ENCODE peak calls at places on chromosomes 13 and 19, in five cellular contexts. M, C, W, T and R are unnamed samples.

GRCh38 chr19:13057147-13057572 is 45.5 kb downstream of the LYL1 start:
- DNase-seq in W (no peak), C (no peak), M (no peak), T (no peak), R (no peak)

GRCh38 chr19:5870986-5871394 is 650 bp upstream of the FUT5 start:
- DNase-seq in C (no peak), T (no peak), W (no peak), M (no peak), R (no peak)

GRCh38 chr13:31767175-31767900 is 28.0 kb downstream of the RXFP2 start:
- DNase-seq in M (no peak), W (no peak), T (peak; percentile 96), C (no peak), R (no peak)

GRCh38 chr19:46537136-46538097 is 41.8 kb upstream of the PNMA8B start:
- DNase-seq in W (peak; percentile 26), M (peak; percentile 71), C (peak; percentile 83), T (peak; percentile 55), R (peak; percentile 75)

GRCh38 chr13:37686501-37686900 is 87.9 kb upstream of the POSTN start:
- DNase-seq in T (no peak), W (no peak), M (no peak), C (no peak), R (no peak)

GRCh38 chr13:49733181-49733951 is 42.1 kb upstream of the EBPL start:
- DNase-seq in C (no peak), W (no peak), T (peak; percentile 3), M (no peak), R (no peak)

GRCh38 chr19:33823341-33823740 is 26.7 kb downstream of the KCTD15 start:
- DNase-seq in M (no peak), W (no peak), C (peak; percentile 1), T (no peak), R (no peak)

GRCh38 chr19:46351241-46352041 is 4.6 kb downstream of the PPP5C start:
- DNase-seq in C (no peak), W (no peak), T (peak; percentile 61), M (no peak), R (peak; percentile 35)

GRCh38 chr13:93752506-93752905 is 525.9 kb downstream of the GPC6 start:
- DNase-seq in M (no peak), W (no peak), T (no peak), C (no peak), R (no peak)

GRCh38 chr13:25886438-25887214 is 165.2 kb downstream of the SHISA2 start:
- DNase-seq in T (peak; percentile 67), C (no peak), W (no peak), M (no peak), R (peak; percentile 36)

GRCh38 chr19:34432797-34433196 is 4.6 kb downstream of the UBA2 start:
- DNase-seq in W (no peak), T (no peak), M (no peak), C (no peak), R (no peak)